ENCODE peak calls at places on chromosome 4, in six cellular contexts. C is ascending aorta, G is HepG2, D is breast epithelium, X is caudate nucleus, B is keratinocyte. T is an unnamed sample.

GRCh38 chr4:26751838-26752237 is 108.8 kb upstream of the STIM2 start:
- DNase-seq in C (no peak), D (no peak), X (no peak), G (no peak), B (no peak), T (no peak)

GRCh38 chr4:137156054-137156453 is 376.2 kb downstream of the PCDH18 start:
- DNase-seq in G (no peak), C (no peak), D (no peak), B (no peak), X (no peak), T (no peak)

GRCh38 chr4:58665649-58666048 is 1555.5 kb upstream of the IGFBP7 start:
- DNase-seq in X (no peak), B (no peak), G (no peak), C (no peak), D (no peak), T (no peak)

GRCh38 chr4:84583871-84584373 is 995 bp downstream of the CDS1 start:
- DNase-seq in X (no peak), D (no peak), B (no peak), C (no peak), G (no peak), T (no peak)

GRCh38 chr4:177948853-177949252 is 506.6 kb upstream of the AGA start:
- DNase-seq in X (no peak), B (no peak), C (no peak), D (no peak), G (no peak), T (no peak)

GRCh38 chr4:131764730-131765129 is 1384.4 kb upstream of the PCDH10 start:
- DNase-seq in G (no peak), D (no peak), C (no peak), X (no peak), B (no peak), T (no peak)

GRCh38 chr4:16034010-16034829 is 49.6 kb downstream of the PROM1 start:
- DNase-seq in X (no peak), C (no peak), D (no peak), G (peak; percentile 83), B (no peak), T (no peak)

GRCh38 chr4:7140062-7140691 is 52.2 kb upstream of the SORCS2 start:
- DNase-seq in D (no peak), C (no peak), G (no peak), X (no peak), B (no peak), T (no peak)

GRCh38 chr4:108031427-108032083 is 41.9 kb downstream of the HADH start:
- DNase-seq in D (no peak), X (no peak), G (no peak), C (no peak), B (no peak), T (no peak)

GRCh38 chr4:82825425-82825824 is 26.8 kb upstream of the SCD5 start:
- DNase-seq in B (no peak), C (no peak), G (no peak), D (no peak), X (no peak), T (no peak)

GRCh38 chr4:128386761-128387599 is 99.4 kb upstream of the PGRMC2 start:
- DNase-seq in G (no peak), C (peak; percentile 95), D (peak; percentile 88), B (no peak), X (peak; percentile 19), T (peak; percentile 30)

GRCh38 chr4:108272046-108272445 is 103.3 kb upstream of the LEF1 start:
- DNase-seq in D (no peak), C (no peak), G (no peak), B (no peak), X (no peak), T (no peak)

GRCh38 chr4:153497988-153498967 is 32.1 kb downstream of the TMEM131L start:
- DNase-seq in X (no peak), D (no peak), B (no peak), G (no peak), C (no peak), T (no peak)

GRCh38 chr4:149741186-149741831 is 74.3 kb downstream of the IQCM start:
- DNase-seq in G (no peak), X (no peak), B (no peak), C (no peak), D (no peak), T (no peak)

GRCh38 chr4:47562297-47562696 is 77.2 kb downstream of the ATP10D start:
- DNase-seq in C (no peak), D (no peak), X (no peak), B (no peak), G (no peak), T (no peak)

GRCh38 chr4:117385531-117385930 is 300.2 kb upstream of the TRAM1L1 start:
- DNase-seq in G (no peak), X (no peak), B (no peak), D (no peak), C (no peak), T (no peak)

GRCh38 chr4:38663021-38663800 is 788 bp upstream of the KLF3 start:
- DNase-seq in B (no peak), X (peak; percentile 91), G (no peak), C (no peak), D (no peak), T (peak; percentile 50)

GRCh38 chr4:155666701-155667537 is at the start of gene GUCY1A1:
- DNase-seq in D (peak; percentile 27), G (no peak), B (no peak), X (peak; percentile 16), C (peak; percentile 80), T (no peak)

GRCh38 chr4:17285747-17286146 is 226.1 kb downstream of the QDPR start:
- DNase-seq in B (no peak), D (no peak), G (no peak), C (no peak), X (no peak), T (no peak)

GRCh38 chr4:75781328-75781727 is 57.0 kb downstream of the USO1 start:
- DNase-seq in D (no peak), G (no peak), B (no peak), X (no peak), C (no peak), T (no peak)

GRCh38 chr4:2357821-2358745 is 60.4 kb downstream of the ZFYVE28 start:
- DNase-seq in D (no peak), C (peak; percentile 33), X (no peak), B (no peak), G (no peak), T (no peak)

GRCh38 chr4:70994387-70995099 is 1.1 kb downstream of the DCK start:
- DNase-seq in X (no peak), D (no peak), C (no peak), B (no peak), G (no peak), T (no peak)
- H3K27ac ChIP-seq in X (peak overlapping the region; percentile 91), D (no peak overlapping the region), C (peak overlapping the region; percentile 76), B (no peak overlapping the region), G (peak overlapping the region; percentile 83), T (peak overlapping the region; percentile 93)

GRCh38 chr4:111209706-111210105 is 586.8 kb upstream of the PITX2 start:
- DNase-seq in G (no peak), D (no peak), B (no peak), X (no peak), C (no peak), T (no peak)
- H3K27ac ChIP-seq in G (no peak overlapping the region), D (no peak overlapping the region), B (no peak overlapping the region), X (no peak overlapping the region), C (no peak overlapping the region), T (no peak overlapping the region)

GRCh38 chr4:41852229-41852628 is 83.0 kb upstream of the TMEM33 start:
- DNase-seq in G (no peak), D (no peak), C (no peak), B (no peak), X (no peak), T (no peak)
- H3K27ac ChIP-seq in G (no peak overlapping the region), D (no peak overlapping the region), C (no peak overlapping the region), B (no peak overlapping the region), X (no peak overlapping the region), T (no peak overlapping the region)

GRCh38 chr4:147103403-147103946 is 157.8 kb upstream of the TTC29 start:
- DNase-seq in C (peak; percentile 95), G (no peak), X (no peak), D (no peak), B (no peak), T (no peak)
- H3K27ac ChIP-seq in C (peak overlapping the region; percentile 72), G (no peak overlapping the region), X (no peak overlapping the region), D (no peak overlapping the region), B (no peak overlapping the region), T (peak overlapping the region; percentile 51)

DNA sequence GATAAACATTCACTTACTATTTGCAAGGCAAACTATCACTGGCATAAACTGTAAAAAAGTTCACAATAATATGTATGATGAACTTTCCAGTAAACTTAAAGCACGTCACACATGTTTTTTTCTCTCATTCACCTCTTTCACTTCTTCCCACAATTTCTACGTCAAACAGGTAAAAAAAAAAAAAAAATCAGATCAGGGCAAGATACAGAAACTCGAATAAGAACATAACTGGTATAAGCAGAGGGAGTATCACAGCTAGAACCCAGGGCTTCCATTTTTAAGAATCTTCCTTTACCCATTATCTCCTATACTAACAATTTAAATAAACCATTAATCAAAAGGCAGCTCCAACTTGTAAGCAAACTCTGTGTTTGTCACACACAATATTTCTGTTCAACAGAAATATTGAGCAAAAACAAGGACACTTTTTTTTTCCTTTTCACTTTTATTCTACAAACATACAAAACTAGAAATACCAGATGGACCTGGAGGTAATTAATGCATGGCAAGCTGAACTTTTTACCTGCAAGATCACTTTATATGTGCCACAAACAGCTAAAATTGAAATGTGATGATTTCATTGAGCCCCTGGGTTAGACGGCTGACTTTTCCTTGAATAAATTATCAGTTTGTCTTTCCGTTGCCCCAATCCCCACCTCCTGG is 47.5 kb upstream of the NSUN7 start:
- DNase-seq in X (no peak), D (no peak), C (no peak), G (no peak), B (no peak), T (no peak)
- H3K27ac ChIP-seq in X (no peak overlapping the region), D (peak overlapping the region; percentile 34), C (no peak overlapping the region), G (no peak overlapping the region), B (no peak overlapping the region), T (peak overlapping the region; percentile 81)

DNA sequence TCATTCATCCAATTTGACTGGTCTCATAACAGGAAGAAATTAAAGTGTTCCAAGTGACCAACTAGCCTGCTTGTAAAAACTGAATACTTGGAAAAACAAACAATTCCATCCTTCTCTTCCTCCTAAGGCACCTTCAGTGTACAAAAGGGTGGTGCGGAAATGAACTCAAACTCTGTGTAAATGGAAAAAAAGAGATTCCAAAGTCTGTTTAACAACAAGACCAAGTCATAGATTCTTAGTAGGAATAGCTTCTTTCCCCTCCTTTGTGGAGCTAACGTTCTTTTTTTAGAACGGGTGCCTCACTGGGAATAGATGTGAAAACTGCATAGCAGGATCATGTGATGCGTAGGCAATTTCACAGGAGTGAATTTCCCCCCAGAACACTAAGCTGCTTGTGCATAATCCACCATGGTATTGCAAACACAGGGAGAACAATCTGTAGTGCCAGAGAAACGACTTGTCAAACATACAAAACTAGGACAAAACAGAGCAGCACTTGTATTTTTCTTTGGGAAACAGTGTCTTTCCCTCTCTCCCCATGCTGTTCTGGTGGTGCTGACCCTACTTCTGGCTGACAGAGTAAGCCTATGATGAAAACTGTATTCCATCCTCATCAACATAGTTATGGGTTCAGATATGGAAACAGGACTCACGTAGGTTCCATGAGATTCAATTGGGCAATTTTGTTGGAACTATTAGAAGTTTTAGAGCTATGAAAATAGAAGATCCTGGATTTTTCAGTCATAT is 13.2 kb upstream of the SOD3 start:
- DNase-seq in G (no peak), X (no peak), C (peak; percentile 74), D (no peak), B (no peak), T (no peak)
- H3K27ac ChIP-seq in G (no peak overlapping the region), X (no peak overlapping the region), C (peak overlapping the region; percentile 88), D (no peak overlapping the region), B (no peak overlapping the region), T (peak overlapping the region; percentile 58)